ENCODE peak calls at places on chromosomes 12 and 14, in five cellular contexts. One of them, this sample, is unnamed.

GRCh38 chr12:67772276-67773169 is 124.0 kb downstream of the DYRK2 start:
- DNase-seq in stimulated activated naive CD8-positive, alpha-beta T cell treated with anti-CD3 and anti-CD28 coated beads, Interleukin-15, amount 100 ng/mL, for 72 hours: no peak
- DNase-seq in fibroblast of the conjunctiva: peak
- DNase-seq in CD4-positive, CD25-positive, alpha-beta regulatory T cell: no peak
- DNase-seq in colonic mucosa: no peak
- DNase-seq in this sample: no peak

GRCh38 chr12:11130382-11130781 is 4.1 kb downstream of the TAS2R30 start:
- DNase-seq in stimulated activated naive CD8-positive, alpha-beta T cell treated with anti-CD3 and anti-CD28 coated beads, Interleukin-15, amount 100 ng/mL, for 72 hours: no peak
- DNase-seq in fibroblast of the conjunctiva: no peak
- DNase-seq in CD4-positive, CD25-positive, alpha-beta regulatory T cell: no peak
- DNase-seq in colonic mucosa: no peak
- DNase-seq in this sample: no peak

GRCh38 chr14:23306412-23307145 is at the start of gene BCL2L2:
- DNase-seq in stimulated activated naive CD8-positive, alpha-beta T cell treated with anti-CD3 and anti-CD28 coated beads, Interleukin-15, amount 100 ng/mL, for 72 hours: no peak
- DNase-seq in fibroblast of the conjunctiva: peak
- DNase-seq in CD4-positive, CD25-positive, alpha-beta regulatory T cell: no peak
- DNase-seq in colonic mucosa: peak
- DNase-seq in this sample: peak

GRCh38 chr12:30967026-30967425 is 40.5 kb downstream of the TSPAN11 start:
- DNase-seq in stimulated activated naive CD8-positive, alpha-beta T cell treated with anti-CD3 and anti-CD28 coated beads, Interleukin-15, amount 100 ng/mL, for 72 hours: no peak
- DNase-seq in fibroblast of the conjunctiva: no peak
- DNase-seq in CD4-positive, CD25-positive, alpha-beta regulatory T cell: no peak
- DNase-seq in colonic mucosa: no peak
- DNase-seq in this sample: no peak

GRCh38 chr12:14810953-14811483 is 3.0 kb downstream of the SMCO3 start:
- DNase-seq in stimulated activated naive CD8-positive, alpha-beta T cell treated with anti-CD3 and anti-CD28 coated beads, Interleukin-15, amount 100 ng/mL, for 72 hours: no peak
- DNase-seq in fibroblast of the conjunctiva: no peak
- DNase-seq in CD4-positive, CD25-positive, alpha-beta regulatory T cell: no peak
- DNase-seq in colonic mucosa: peak
- DNase-seq in this sample: no peak

GRCh38 chr12:96617178-96617577 is 127.8 kb downstream of the CFAP54 start:
- DNase-seq in stimulated activated naive CD8-positive, alpha-beta T cell treated with anti-CD3 and anti-CD28 coated beads, Interleukin-15, amount 100 ng/mL, for 72 hours: no peak
- DNase-seq in fibroblast of the conjunctiva: no peak
- DNase-seq in CD4-positive, CD25-positive, alpha-beta regulatory T cell: no peak
- DNase-seq in colonic mucosa: no peak
- DNase-seq in this sample: no peak

GRCh38 chr14:51360592-51360991 is 120.5 kb downstream of the TMX1 start:
- DNase-seq in stimulated activated naive CD8-positive, alpha-beta T cell treated with anti-CD3 and anti-CD28 coated beads, Interleukin-15, amount 100 ng/mL, for 72 hours: no peak
- DNase-seq in fibroblast of the conjunctiva: no peak
- DNase-seq in CD4-positive, CD25-positive, alpha-beta regulatory T cell: no peak
- DNase-seq in colonic mucosa: no peak
- DNase-seq in this sample: no peak

GRCh38 chr14:68649461-68650189 is 143.2 kb downstream of the ZFP36L1 start:
- DNase-seq in stimulated activated naive CD8-positive, alpha-beta T cell treated with anti-CD3 and anti-CD28 coated beads, Interleukin-15, amount 100 ng/mL, for 72 hours: no peak
- DNase-seq in fibroblast of the conjunctiva: no peak
- DNase-seq in CD4-positive, CD25-positive, alpha-beta regulatory T cell: no peak
- DNase-seq in colonic mucosa: peak
- DNase-seq in this sample: no peak

GRCh38 chr12:120739821-120740613 is 14.4 kb downstream of the ACADS start:
- DNase-seq in stimulated activated naive CD8-positive, alpha-beta T cell treated with anti-CD3 and anti-CD28 coated beads, Interleukin-15, amount 100 ng/mL, for 72 hours: no peak
- DNase-seq in fibroblast of the conjunctiva: no peak
- DNase-seq in CD4-positive, CD25-positive, alpha-beta regulatory T cell: no peak
- DNase-seq in colonic mucosa: no peak
- DNase-seq in this sample: no peak

GRCh38 chr14:32313977-32314376 is 15.1 kb upstream of the AKAP6 start:
- DNase-seq in stimulated activated naive CD8-positive, alpha-beta T cell treated with anti-CD3 and anti-CD28 coated beads, Interleukin-15, amount 100 ng/mL, for 72 hours: no peak
- DNase-seq in fibroblast of the conjunctiva: no peak
- DNase-seq in CD4-positive, CD25-positive, alpha-beta regulatory T cell: no peak
- DNase-seq in colonic mucosa: no peak
- DNase-seq in this sample: no peak